ENCODE peak calls at places on chromosomes 7 and 10, in ten cellular contexts. N is A549; V is bronchial epithelial cell; O is tibial nerve; J is CD8-positive, alpha-beta T cell; Y is upper lobe of right lung; Q is cardiac muscle cell; T is GM06990; H is dorsolateral prefrontal cortex; K is testis. C is an unnamed sample.

GRCh38 chr10:128150045-128150493 is 23.8 kb upstream of the MKI67 start:
- DNase-seq in N (peak), V (peak), O (no peak), J (peak), Y (peak), Q (peak), T (peak), H (peak), K (peak), C (no peak)

GRCh38 chr7:117777335-117778150 is 95.7 kb downstream of the CTTNBP2 start:
- DNase-seq in N (no peak), V (peak), O (no peak), J (no peak), Y (no peak), Q (no peak), T (no peak), H (no peak), K (no peak), C (no peak)

GRCh38 chr10:72802291-72803118 is 91.0 kb upstream of the OIT3 start:
- DNase-seq in N (no peak), V (peak), O (no peak), J (no peak), Y (no peak), Q (peak), T (no peak), H (no peak), K (no peak), C (peak)

GRCh38 chr7:24757799-24758275 is 573 bp upstream of the GSDME start:
- DNase-seq in N (peak), V (peak), O (no peak), J (no peak), Y (no peak), Q (peak), T (no peak), H (no peak), K (peak), C (no peak)

GRCh38 chr7:64098-64521 is 128.3 kb upstream of the FAM20C start:
- DNase-seq in N (peak), V (peak), O (peak), J (no peak), Y (peak), Q (peak), T (no peak), H (peak), K (peak), C (peak)

GRCh38 chr10:23194966-23195845 is 3.1 kb downstream of the PTF1A start:
- DNase-seq in N (no peak), V (no peak), O (no peak), J (no peak), Y (no peak), Q (no peak), T (no peak), H (no peak), K (peak), C (no peak)

GRCh38 chr10:65670087-65670486 is 1255.7 kb upstream of the LRRTM3 start:
- DNase-seq in N (no peak), V (no peak), O (no peak), J (no peak), Y (no peak), Q (peak), T (no peak), H (no peak), K (no peak), C (peak)

GRCh38 chr10:50596897-50597296 is 26.9 kb downstream of the SGMS1 start:
- DNase-seq in N (no peak), V (no peak), O (no peak), J (no peak), Y (no peak), Q (no peak), T (no peak), H (no peak), K (no peak), C (no peak)

GRCh38 chr7:77989981-77990566 is 191.5 kb downstream of the PHTF2 start:
- DNase-seq in N (peak), V (peak), O (no peak), J (no peak), Y (no peak), Q (peak), T (no peak), H (no peak), K (no peak), C (no peak)

GRCh38 chr7:138208010-138208634 is 131.9 kb downstream of the AKR1D1 start:
- DNase-seq in N (no peak), V (no peak), O (no peak), J (no peak), Y (no peak), Q (no peak), T (no peak), H (no peak), K (no peak), C (no peak)

GRCh38 chr10:33186150-33186549 is 148.3 kb downstream of the NRP1 start:
- DNase-seq in N (no peak), V (no peak), O (no peak), J (no peak), Y (no peak), Q (no peak), T (no peak), H (no peak), K (no peak), C (no peak)

GRCh38 chr10:80579370-80579769 is 41.7 kb downstream of the SH2D4B start:
- DNase-seq in N (no peak), V (no peak), O (no peak), J (no peak), Y (no peak), Q (no peak), T (no peak), H (no peak), K (no peak), C (no peak)

GRCh38 chr10:50540069-50540825 is 83.5 kb downstream of the SGMS1 start:
- DNase-seq in N (no peak), V (peak), O (no peak), J (no peak), Y (no peak), Q (no peak), T (peak), H (no peak), K (no peak), C (no peak)

GRCh38 chr10:35347088-35347487 is 10.8 kb downstream of the CCNY start:
- DNase-seq in N (no peak), V (no peak), O (no peak), J (no peak), Y (no peak), Q (no peak), T (no peak), H (no peak), K (no peak), C (no peak)

GRCh38 chr10:35348609-35349388 is 12.5 kb downstream of the CCNY start:
- DNase-seq in N (no peak), V (no peak), O (no peak), J (no peak), Y (no peak), Q (no peak), T (no peak), H (no peak), K (no peak), C (no peak)

GRCh38 chr10:35351021-35351420 is 14.7 kb downstream of the CCNY start:
- DNase-seq in N (no peak), V (no peak), O (no peak), J (no peak), Y (no peak), Q (no peak), T (no peak), H (no peak), K (no peak), C (no peak)

GRCh38 chr10:35347899-35348608 is 11.7 kb downstream of the CCNY start:
- DNase-seq in N (no peak), V (no peak), O (no peak), J (no peak), Y (no peak), Q (no peak), T (no peak), H (no peak), K (no peak), C (no peak)

DNA sequence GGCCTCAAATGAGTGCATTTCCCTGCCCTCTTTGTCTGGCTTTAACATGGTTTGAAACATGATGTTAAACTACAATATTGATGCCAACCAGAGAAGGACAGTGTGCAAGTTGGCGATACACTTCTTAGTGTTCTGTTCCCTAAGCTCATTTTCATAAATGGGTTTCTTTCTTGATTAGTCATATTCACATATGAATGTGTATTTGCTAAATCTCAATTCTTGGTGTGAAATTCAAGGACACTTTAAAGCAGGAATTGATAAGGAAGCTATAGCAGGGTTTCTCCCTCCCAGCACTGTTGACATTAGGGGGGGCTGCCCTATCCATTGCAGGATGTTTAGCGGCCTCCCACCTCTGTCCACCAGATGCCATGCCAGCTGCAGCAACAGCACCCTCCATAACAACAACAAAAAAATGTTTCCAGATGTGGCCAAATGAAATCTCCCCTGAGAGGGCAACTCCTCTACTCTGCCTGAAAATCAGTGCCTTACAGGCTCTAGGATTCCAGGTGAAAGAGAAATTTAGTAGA is 13.1 kb downstream of the CCNY start:
- DNase-seq in N (no peak), V (no peak), O (no peak), J (no peak), Y (no peak), Q (no peak), T (no peak), H (no peak), K (no peak), C (no peak)
- H3K4me3 ChIP-seq in N (no peak), V (no peak), O (no peak), J (no peak), Y (no peak), Q (no peak), T (no peak), H (no peak), K (no peak), C (no peak)

DNA sequence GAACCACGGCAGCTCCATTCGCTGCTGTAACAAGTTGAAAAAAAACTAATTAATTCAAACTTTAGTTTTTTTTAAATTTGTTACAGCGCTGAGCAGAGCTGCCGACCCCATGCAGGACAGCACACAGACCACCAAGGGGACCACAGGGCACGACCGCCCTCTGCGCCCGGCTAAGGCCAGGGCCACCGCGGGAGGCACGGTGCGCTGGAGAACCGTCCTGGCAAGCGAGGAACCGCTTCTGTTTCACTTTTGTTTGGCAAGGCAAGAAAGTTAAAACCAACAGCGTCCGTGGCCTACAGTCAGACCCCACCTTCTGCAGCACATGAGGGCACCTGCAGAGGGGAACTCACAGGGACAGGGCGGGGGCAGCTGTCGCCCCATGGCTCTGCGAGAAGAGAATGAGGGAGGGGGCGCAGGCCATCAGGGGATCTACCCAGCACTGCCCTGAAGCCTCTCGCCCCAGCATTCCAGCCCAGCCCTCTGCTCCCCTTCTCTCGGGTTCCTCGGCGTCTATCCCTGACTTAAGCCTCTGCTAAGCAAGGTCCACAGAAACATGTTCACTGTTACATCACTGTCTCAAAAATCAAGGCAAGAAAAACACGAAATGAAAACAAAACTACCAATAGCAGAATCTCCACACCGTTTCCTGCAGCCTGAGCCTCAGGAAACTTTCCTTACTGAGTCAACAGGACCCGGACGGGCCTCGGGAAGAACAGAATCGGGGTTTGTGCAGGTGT is 204.4 kb downstream of the DIP2C start:
- DNase-seq in N (no peak), V (peak), O (no peak), J (no peak), Y (no peak), Q (no peak), T (peak), H (peak), K (no peak), C (no peak)
- TF ChIP-seq CTCF in N (no peak), V (no peak), O (no peak), J (no peak), Y (no peak), Q (no peak), T (no peak), H (no peak), K (no peak), C (no peak)

DNA sequence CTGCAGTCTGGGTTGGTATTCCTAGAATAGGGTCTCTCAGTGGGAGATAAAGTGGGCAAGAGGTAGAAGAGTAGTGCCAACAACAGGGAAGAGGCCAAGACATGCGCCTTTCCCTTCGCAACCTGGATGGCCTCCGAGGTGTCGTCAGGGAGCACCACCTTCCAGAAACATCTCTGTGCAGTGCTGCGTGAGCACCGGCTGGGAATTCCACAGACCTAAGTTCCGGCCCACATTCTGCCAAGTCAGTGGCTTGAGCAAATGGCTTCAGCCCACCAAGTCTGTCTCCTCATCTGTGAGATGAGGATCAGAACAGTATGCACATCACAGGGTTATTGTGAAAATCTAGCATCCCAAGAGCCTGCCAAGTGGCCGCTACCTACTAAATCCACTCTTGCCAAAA is 40.6 kb downstream of the CCDC3 start:
- DNase-seq in N (no peak), V (no peak), O (no peak), J (no peak), Y (no peak), Q (no peak), T (no peak), H (no peak), K (peak), C (no peak)
- H3K4me3 ChIP-seq in N (no peak), V (no peak), O (no peak), J (no peak), Y (no peak), Q (no peak), T (no peak), H (no peak), K (no peak), C (no peak)

GRCh38 chr10:52319926-52320325 is 5.8 kb downstream of the DKK1 start:
- DNase-seq in N (no peak), V (peak), O (no peak), J (no peak), Y (no peak), Q (no peak), T (no peak), H (no peak), K (no peak), C (no peak)
- TF ChIP-seq CTCF in N (no peak), V (no peak), O (no peak), J (no peak), Y (no peak), Q (no peak), T (no peak), H (no peak), K (no peak), C (no peak)

DNA sequence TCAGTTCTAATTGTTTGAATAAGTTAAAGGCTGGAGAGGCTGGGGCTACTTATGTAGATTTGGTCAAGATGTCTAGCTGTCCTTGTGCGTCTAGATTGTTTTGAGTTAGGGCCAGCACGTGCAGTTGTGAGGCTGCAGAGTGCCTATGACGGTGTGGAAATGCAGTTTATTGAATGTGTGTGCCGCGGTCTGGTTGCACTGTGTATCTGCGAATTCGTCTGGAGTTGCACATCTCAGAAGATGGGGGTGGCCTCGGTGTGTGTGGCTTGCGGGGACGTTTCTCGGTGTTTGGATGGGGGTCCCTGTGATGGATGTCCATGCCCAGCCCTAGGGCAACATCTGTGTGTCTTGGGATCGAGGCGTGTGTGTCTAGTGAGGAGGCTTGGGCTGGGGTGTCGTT is 10.2 kb downstream of the EMX2 start:
- DNase-seq in N (no peak), V (no peak), O (no peak), J (no peak), Y (no peak), Q (no peak), T (no peak), H (no peak), K (no peak), C (no peak)
- H3K4me3 ChIP-seq in N (no peak), V (no peak), O (no peak), J (no peak), Y (no peak), Q (no peak), T (no peak), H (peak), K (no peak), C (no peak)